ENCODE peak calls at places on chromosomes 2 and 18, in eight cellular contexts. H is transverse colon; I is heart left ventricle; O is breast epithelium; V is CD4-positive, alpha-beta memory T cell; Q is tibial artery; G is mesendoderm; Y is CD8-positive, alpha-beta memory T cell. B is an unnamed sample. For H3K4me1, the result is how much of the 10 kb centered on the place peaks cover.

GRCh38 chr18:78242307-78242643 is 737.3 kb upstream of the SALL3 start:
- DNase-seq in H (peak), I (no peak), O (no peak), V (no peak), Q (no peak), G (no peak), Y (no peak), B (no peak)

GRCh38 chr2:156883828-156884615 is 373.5 kb upstream of the GALNT5 start:
- DNase-seq in H (no peak), I (no peak), O (no peak), V (no peak), Q (no peak), G (peak), Y (no peak), B (no peak)

GRCh38 chr18:7459851-7460774 is 107.0 kb upstream of the PTPRM start:
- DNase-seq in H (no peak), I (peak), O (no peak), V (no peak), Q (no peak), G (no peak), Y (no peak), B (no peak)

GRCh38 chr2:120224735-120225548 is 1.7 kb upstream of the TMEM185B start:
- DNase-seq in H (peak), I (no peak), O (no peak), V (no peak), Q (peak), G (no peak), Y (no peak), B (no peak)

GRCh38 chr2:221156335-221156734 is 415.8 kb downstream of the EPHA4 start:
- DNase-seq in H (no peak), I (no peak), O (no peak), V (no peak), Q (no peak), G (peak), Y (no peak), B (no peak)

GRCh38 chr2:62765619-62766376 is 60.3 kb downstream of the EHBP1 start:
- DNase-seq in H (no peak), I (no peak), O (no peak), V (no peak), Q (no peak), G (no peak), Y (no peak), B (no peak)

GRCh38 chr2:187527262-187527661 is 27.0 kb downstream of the TFPI start:
- DNase-seq in H (no peak), I (no peak), O (no peak), V (no peak), Q (no peak), G (peak), Y (no peak), B (no peak)

GRCh38 chr2:56681659-56682396 is 498.0 kb downstream of the CCDC85A start:
- DNase-seq in H (no peak), I (no peak), O (no peak), V (no peak), Q (no peak), G (no peak), Y (no peak), B (no peak)

GRCh38 chr18:48997985-48998831 is 47.4 kb upstream of the SMAD7 start:
- DNase-seq in H (no peak), I (peak), O (no peak), V (no peak), Q (peak), G (peak), Y (no peak), B (no peak)

GRCh38 chr2:219997341-219997851 is 370.0 kb downstream of the SLC4A3 start:
- DNase-seq in H (no peak), I (no peak), O (peak), V (no peak), Q (no peak), G (peak), Y (no peak), B (no peak)

GRCh38 chr2:46811379-46812310 is 104.0 kb downstream of the MCFD2 start:
- DNase-seq in H (no peak), I (no peak), O (no peak), V (no peak), Q (peak), G (no peak), Y (no peak), B (no peak)

GRCh38 chr2:85604568-85605339 is 2.3 kb upstream of the TMEM150A start:
- DNase-seq in H (no peak), I (peak), O (no peak), V (no peak), Q (no peak), G (no peak), Y (no peak), B (no peak)

GRCh38 chr18:9017170-9017899 is 85.2 kb upstream of the NDUFV2 start:
- DNase-seq in H (peak), I (peak), O (peak), V (peak), Q (peak), G (peak), Y (peak), B (no peak)

GRCh38 chr2:226376516-226377180 is 423.0 kb downstream of the IRS1 start:
- DNase-seq in H (no peak), I (no peak), O (no peak), V (no peak), Q (no peak), G (no peak), Y (no peak), B (no peak)

GRCh38 chr2:170585067-170585466 is 130.1 kb upstream of the SP5 start:
- DNase-seq in H (no peak), I (no peak), O (no peak), V (no peak), Q (no peak), G (no peak), Y (no peak), B (no peak)

GRCh38 chr2:166700079-166700478 is 188.2 kb upstream of the XIRP2 start:
- DNase-seq in H (no peak), I (no peak), O (no peak), V (no peak), Q (no peak), G (no peak), Y (no peak), B (no peak)

GRCh38 chr2:58484201-58484600 is 243.1 kb upstream of the FANCL start:
- DNase-seq in H (no peak), I (no peak), O (no peak), V (no peak), Q (no peak), G (no peak), Y (no peak), B (no peak)

GRCh38 chr2:30155202-30155601 is 8.4 kb downstream of the YPEL5 start:
- DNase-seq in H (no peak), I (no peak), O (no peak), V (no peak), Q (no peak), G (no peak), Y (no peak), B (no peak)

GRCh38 chr2:176516051-176516601 is 246.9 kb downstream of the MTX2 start:
- DNase-seq in H (no peak), I (no peak), O (no peak), V (no peak), Q (no peak), G (no peak), Y (no peak), B (no peak)

GRCh38 chr18:32328379-32328778 is 138.5 kb downstream of the MEP1B start:
- DNase-seq in H (no peak), I (no peak), O (no peak), V (no peak), Q (no peak), G (no peak), Y (no peak), B (no peak)

GRCh38 chr2:71477231-71477681 is 23.9 kb downstream of the DYSF start:
- DNase-seq in H (no peak), I (no peak), O (no peak), V (no peak), Q (no peak), G (no peak), Y (no peak), B (no peak)

GRCh38 chr2:49861821-49862220 is 707.5 kb upstream of the FSHR start:
- DNase-seq in H (no peak), I (no peak), O (no peak), V (no peak), Q (no peak), G (no peak), Y (no peak), B (no peak)

GRCh38 chr18:25561923-25562322 is 210.0 kb upstream of the ZNF521 start:
- DNase-seq in H (peak), I (no peak), O (no peak), V (no peak), Q (no peak), G (peak), Y (no peak), B (no peak)

GRCh38 chr2:83238111-83238510 is 1221.0 kb downstream of the SUCLG1 start:
- DNase-seq in H (no peak), I (no peak), O (no peak), V (no peak), Q (no peak), G (no peak), Y (no peak), B (no peak)

GRCh38 chr2:239216614-239217273 is 184.1 kb downstream of the HDAC4 start:
- DNase-seq in H (no peak), I (no peak), O (peak), V (peak), Q (no peak), G (no peak), Y (no peak), B (no peak)

GRCh38 chr2:29114841-29115609 is at the start of gene CLIP4:
- DNase-seq in H (peak), I (peak), O (no peak), V (peak), Q (peak), G (no peak), Y (peak), B (peak)

GRCh38 chr18:55430026-55430425 is 158.0 kb downstream of the TCF4 start:
- DNase-seq in H (no peak), I (no peak), O (no peak), V (no peak), Q (no peak), G (no peak), Y (no peak), B (no peak)

GRCh38 chr2:8427211-8427610 is 254.6 kb upstream of the ID2 start:
- DNase-seq in H (no peak), I (no peak), O (no peak), V (no peak), Q (no peak), G (no peak), Y (no peak), B (no peak)

GRCh38 chr2:160399880-160400279 is 93.7 kb downstream of the RBMS1 start:
- DNase-seq in H (no peak), I (no peak), O (no peak), V (no peak), Q (no peak), G (no peak), Y (no peak), B (no peak)

GRCh38 chr2:160402997-160403979 is 90.3 kb downstream of the RBMS1 start:
- DNase-seq in H (no peak), I (no peak), O (no peak), V (no peak), Q (no peak), G (peak), Y (no peak), B (no peak)

GRCh38 chr2:160401895-160402294 is 91.7 kb downstream of the RBMS1 start:
- DNase-seq in H (no peak), I (no peak), O (no peak), V (no peak), Q (no peak), G (peak), Y (no peak), B (no peak)

GRCh38 chr2:160405077-160405865 is 88.3 kb downstream of the RBMS1 start:
- DNase-seq in H (no peak), I (no peak), O (no peak), V (no peak), Q (no peak), G (peak), Y (no peak), B (no peak)

DNA sequence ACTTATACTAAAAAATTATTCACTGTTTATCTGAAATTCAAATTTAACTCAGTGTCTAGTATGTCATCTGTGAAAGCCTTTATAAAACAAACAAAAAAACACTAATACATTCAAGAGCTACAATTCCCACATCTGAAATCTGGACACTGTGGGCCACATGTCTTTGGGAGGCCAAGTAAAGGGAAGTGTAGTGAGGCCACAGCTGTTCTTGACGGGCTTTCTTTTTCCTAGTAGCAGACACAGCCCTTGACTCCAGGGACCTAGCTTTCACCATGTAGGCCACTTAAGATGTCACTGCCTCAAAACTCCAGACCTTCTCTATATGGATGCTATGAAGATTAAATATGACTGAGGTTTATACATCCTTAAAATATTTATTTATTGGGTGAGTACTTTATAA is 91.1 kb downstream of the RBMS1 start:
- DNase-seq in H (no peak), I (no peak), O (no peak), V (no peak), Q (no peak), G (no peak), Y (no peak), B (no peak)
- H3K4me1 ChIP-seq in H (under half), I (under half), O (under half), V (half or more), Q (under half), G (under half), Y (half or more), B (under half)

GRCh38 chr2:234679766-234680687 is 183.1 kb upstream of the ARL4C start:
- DNase-seq in H (peak), I (peak), O (no peak), V (no peak), Q (peak), G (peak), Y (no peak), B (no peak)
- H3K4me1 ChIP-seq in H (under half), I (under half), O (under half), V (under half), Q (under half), G (under half), Y (under half), B (under half)

GRCh38 chr2:179263460-179264237 is 983 bp downstream of the SESTD1 start:
- DNase-seq in H (peak), I (peak), O (peak), V (peak), Q (peak), G (peak), Y (no peak), B (no peak)
- H3K4me1 ChIP-seq in H (under half), I (under half), O (under half), V (under half), Q (under half), G (under half), Y (under half), B (under half)

GRCh38 chr2:111710085-111710484 is 173.9 kb downstream of the ANAPC1 start:
- DNase-seq in H (no peak), I (no peak), O (no peak), V (no peak), Q (no peak), G (no peak), Y (no peak), B (no peak)

GRCh38 chr2:111712361-111712760 is 171.6 kb downstream of the ANAPC1 start:
- DNase-seq in H (no peak), I (no peak), O (no peak), V (no peak), Q (no peak), G (no peak), Y (no peak), B (no peak)

GRCh38 chr2:111709321-111709720 is 174.7 kb downstream of the ANAPC1 start:
- DNase-seq in H (no peak), I (no peak), O (no peak), V (no peak), Q (no peak), G (no peak), Y (no peak), B (no peak)

GRCh38 chr2:111711270-111711669 is 172.7 kb downstream of the ANAPC1 start:
- DNase-seq in H (no peak), I (no peak), O (no peak), V (no peak), Q (no peak), G (no peak), Y (no peak), B (no peak)

GRCh38 chr2:111710613-111711012 is 173.4 kb downstream of the ANAPC1 start:
- DNase-seq in H (no peak), I (no peak), O (no peak), V (no peak), Q (no peak), G (no peak), Y (no peak), B (no peak)
- H3K4me1 ChIP-seq in H (under half), I (under half), O (under half), V (under half), Q (under half), G (under half), Y (under half), B (under half)

GRCh38 chr2:174839672-174840071 is 75.4 kb upstream of the CHRNA1 start:
- DNase-seq in H (no peak), I (no peak), O (no peak), V (no peak), Q (no peak), G (no peak), Y (no peak), B (no peak)
- H3K4me1 ChIP-seq in H (under half), I (under half), O (under half), V (under half), Q (under half), G (under half), Y (under half), B (under half)

GRCh38 chr2:241128266-241128665 is 21.0 kb downstream of the PASK start:
- DNase-seq in H (no peak), I (no peak), O (no peak), V (no peak), Q (peak), G (no peak), Y (no peak), B (no peak)
- H3K4me1 ChIP-seq in H (under half), I (under half), O (under half), V (half or more), Q (under half), G (under half), Y (under half), B (under half)

B was measured in effector memory CD4-positive, alpha-beta T cell.